ENCODE peak calls at places on chromosomes 11 and 22, in ten cellular contexts. One of them, this sample, is unnamed.

GRCh38 chr11:109885006-109885405 is 208.2 kb upstream of the ZC3H12C start:
- DNase-seq in adrenal gland: no peak
- DNase-seq in testis: no peak
- DNase-seq in A549: no peak
- DNase-seq in breast epithelium: no peak
- DNase-seq in prostate gland: no peak
- DNase-seq in IMR-90: no peak
- DNase-seq in spleen: no peak
- DNase-seq in lower leg skin: no peak
- DNase-seq in tibial nerve: no peak
- DNase-seq in this sample: no peak

GRCh38 chr11:129323896-129324522 is 51.6 kb upstream of the BARX2 start:
- DNase-seq in adrenal gland: peak; percentile 25
- DNase-seq in IMR-90: peak; percentile 28
- DNase-seq in testis: peak; percentile 22
- DNase-seq in lower leg skin: no peak
- DNase-seq in spleen: no peak
- DNase-seq in breast epithelium: no peak
- DNase-seq in A549: peak; percentile 14
- DNase-seq in prostate gland: no peak
- DNase-seq in tibial nerve: peak; percentile 17
- DNase-seq in this sample: no peak

GRCh38 chr22:27487600-27488450 is 313.7 kb downstream of the MN1 start:
- DNase-seq in IMR-90: peak; percentile 69
- DNase-seq in breast epithelium: no peak
- DNase-seq in spleen: no peak
- DNase-seq in testis: no peak
- DNase-seq in adrenal gland: no peak
- DNase-seq in prostate gland: no peak
- DNase-seq in lower leg skin: no peak
- DNase-seq in A549: no peak
- DNase-seq in tibial nerve: no peak
- DNase-seq in this sample: no peak

GRCh38 chr11:10267821-10268220 is 26.2 kb downstream of the SBF2 start:
- DNase-seq in spleen: no peak
- DNase-seq in testis: no peak
- DNase-seq in A549: no peak
- DNase-seq in breast epithelium: no peak
- DNase-seq in lower leg skin: no peak
- DNase-seq in adrenal gland: no peak
- DNase-seq in prostate gland: no peak
- DNase-seq in tibial nerve: no peak
- DNase-seq in IMR-90: no peak
- DNase-seq in this sample: no peak

GRCh38 chr22:33601062-33601461 is 319.2 kb downstream of the LARGE1 start:
- DNase-seq in prostate gland: no peak
- DNase-seq in lower leg skin: no peak
- DNase-seq in A549: no peak
- DNase-seq in spleen: no peak
- DNase-seq in adrenal gland: no peak
- DNase-seq in testis: no peak
- DNase-seq in IMR-90: no peak
- DNase-seq in tibial nerve: no peak
- DNase-seq in breast epithelium: no peak
- DNase-seq in this sample: no peak

GRCh38 chr22:48153726-48154125 is 1391.3 kb downstream of the TBC1D22A start:
- DNase-seq in lower leg skin: peak; percentile 84
- DNase-seq in tibial nerve: no peak
- DNase-seq in breast epithelium: no peak
- DNase-seq in testis: no peak
- DNase-seq in prostate gland: no peak
- DNase-seq in A549: no peak
- DNase-seq in adrenal gland: no peak
- DNase-seq in spleen: no peak
- DNase-seq in IMR-90: no peak
- DNase-seq in this sample: no peak

GRCh38 chr11:57773026-57773598 is 11.5 kb downstream of the CTNND1 start:
- DNase-seq in testis: no peak
- DNase-seq in tibial nerve: no peak
- DNase-seq in adrenal gland: no peak
- DNase-seq in lower leg skin: no peak
- DNase-seq in IMR-90: no peak
- DNase-seq in breast epithelium: no peak
- DNase-seq in spleen: no peak
- DNase-seq in prostate gland: no peak
- DNase-seq in A549: no peak
- DNase-seq in this sample: no peak

GRCh38 chr11:30585067-30585891 is 874 bp downstream of the MPPED2 start:
- DNase-seq in A549: peak; percentile 3
- DNase-seq in testis: peak; percentile 40
- DNase-seq in lower leg skin: peak; percentile 88
- DNase-seq in prostate gland: peak; percentile 51
- DNase-seq in tibial nerve: no peak
- DNase-seq in spleen: peak; percentile 64
- DNase-seq in IMR-90: no peak
- DNase-seq in adrenal gland: peak; percentile 57
- DNase-seq in breast epithelium: peak; percentile 54
- DNase-seq in this sample: no peak

GRCh38 chr11:45500457-45500856 is 165.0 kb downstream of the CHST1 start:
- DNase-seq in adrenal gland: no peak
- DNase-seq in tibial nerve: no peak
- DNase-seq in A549: no peak
- DNase-seq in lower leg skin: peak; percentile 25
- DNase-seq in breast epithelium: no peak
- DNase-seq in prostate gland: no peak
- DNase-seq in testis: no peak
- DNase-seq in spleen: peak; percentile 38
- DNase-seq in IMR-90: no peak
- DNase-seq in this sample: no peak

GRCh38 chr11:118887219-118887618 is 3.5 kb downstream of the CXCR5 start:
- DNase-seq in breast epithelium: no peak
- DNase-seq in lower leg skin: no peak
- DNase-seq in tibial nerve: no peak
- DNase-seq in prostate gland: no peak
- DNase-seq in A549: no peak
- DNase-seq in testis: no peak
- DNase-seq in spleen: no peak
- DNase-seq in IMR-90: no peak
- DNase-seq in adrenal gland: no peak
- DNase-seq in this sample: no peak

GRCh38 chr11:65172600-65172999 is 2.6 kb downstream of the SPDYC start:
- DNase-seq in tibial nerve: no peak
- DNase-seq in A549: no peak
- DNase-seq in adrenal gland: no peak
- DNase-seq in spleen: peak; percentile 41
- DNase-seq in IMR-90: no peak
- DNase-seq in testis: no peak
- DNase-seq in prostate gland: no peak
- DNase-seq in breast epithelium: no peak
- DNase-seq in lower leg skin: peak; percentile 70
- DNase-seq in this sample: no peak

GRCh38 chr11:65165847-65166317 is 4.2 kb upstream of the SPDYC start:
- DNase-seq in lower leg skin: no peak
- DNase-seq in IMR-90: no peak
- DNase-seq in testis: no peak
- DNase-seq in breast epithelium: no peak
- DNase-seq in adrenal gland: no peak
- DNase-seq in tibial nerve: no peak
- DNase-seq in A549: no peak
- DNase-seq in prostate gland: no peak
- DNase-seq in spleen: no peak
- DNase-seq in this sample: no peak

GRCh38 chr11:65166893-65167292 is 3.1 kb upstream of the SPDYC start:
- DNase-seq in lower leg skin: no peak
- DNase-seq in breast epithelium: no peak
- DNase-seq in adrenal gland: no peak
- DNase-seq in prostate gland: no peak
- DNase-seq in spleen: no peak
- DNase-seq in IMR-90: no peak
- DNase-seq in tibial nerve: no peak
- DNase-seq in A549: no peak
- DNase-seq in testis: no peak
- DNase-seq in this sample: no peak

GRCh38 chr11:65170058-65170534 is at the start of gene SPDYC:
- DNase-seq in tibial nerve: no peak
- DNase-seq in A549: no peak
- DNase-seq in testis: peak; percentile 72
- DNase-seq in prostate gland: no peak
- DNase-seq in adrenal gland: no peak
- DNase-seq in breast epithelium: no peak
- DNase-seq in IMR-90: no peak
- DNase-seq in spleen: peak; percentile 56
- DNase-seq in lower leg skin: no peak
- DNase-seq in this sample: no peak

GRCh38 chr11:65169164-65169641 is 830 bp upstream of the SPDYC start:
- DNase-seq in A549: no peak
- DNase-seq in breast epithelium: no peak
- DNase-seq in IMR-90: peak; percentile 55
- DNase-seq in spleen: peak; percentile 31
- DNase-seq in lower leg skin: no peak
- DNase-seq in tibial nerve: no peak
- DNase-seq in prostate gland: no peak
- DNase-seq in adrenal gland: no peak
- DNase-seq in testis: no peak
- DNase-seq in this sample: peak; percentile 24
- TF ChIP-seq POLR2A in A549: no peak
- TF ChIP-seq POLR2A in breast epithelium: no peak
- TF ChIP-seq POLR2A in IMR-90: no peak
- TF ChIP-seq POLR2A in spleen: no peak
- TF ChIP-seq POLR2A in lower leg skin: no peak
- TF ChIP-seq POLR2A in tibial nerve: no peak
- TF ChIP-seq POLR2A in prostate gland: no peak
- TF ChIP-seq POLR2A in adrenal gland: no peak
- TF ChIP-seq POLR2A in testis: no peak
- TF ChIP-seq POLR2A in this sample: no peak

GRCh38 chr22:46296257-46297150 is at the start of gene GTSE1:
- DNase-seq in breast epithelium: peak; percentile 97
- DNase-seq in prostate gland: peak; percentile 97
- DNase-seq in adrenal gland: peak; percentile 99
- DNase-seq in spleen: peak; percentile 100
- DNase-seq in IMR-90: peak; percentile 96
- DNase-seq in lower leg skin: peak; percentile 100
- DNase-seq in testis: peak; percentile 98
- DNase-seq in tibial nerve: peak; percentile 95
- DNase-seq in A549: peak; percentile 96
- DNase-seq in this sample: peak; percentile 94
- TF ChIP-seq POLR2A in breast epithelium: peak; percentile 34
- TF ChIP-seq POLR2A in prostate gland: peak; percentile 56
- TF ChIP-seq POLR2A in adrenal gland: peak; percentile 74
- TF ChIP-seq POLR2A in spleen: no peak
- TF ChIP-seq POLR2A in IMR-90: no peak
- TF ChIP-seq POLR2A in lower leg skin: no peak
- TF ChIP-seq POLR2A in testis: no peak
- TF ChIP-seq POLR2A in tibial nerve: peak; percentile 45
- TF ChIP-seq POLR2A in A549: peak; percentile 67
- TF ChIP-seq POLR2A in this sample: no peak

GRCh38 chr22:49258107-49259010 is 569.3 kb downstream of the BRD1 start:
- DNase-seq in breast epithelium: peak; percentile 41
- DNase-seq in IMR-90: no peak
- DNase-seq in A549: no peak
- DNase-seq in lower leg skin: peak; percentile 77
- DNase-seq in testis: no peak
- DNase-seq in prostate gland: no peak
- DNase-seq in adrenal gland: no peak
- DNase-seq in spleen: no peak
- DNase-seq in tibial nerve: no peak
- DNase-seq in this sample: no peak

GRCh38 chr22:49257551-49257951 is 570.1 kb downstream of the BRD1 start:
- DNase-seq in spleen: no peak
- DNase-seq in lower leg skin: peak; percentile 63
- DNase-seq in testis: no peak
- DNase-seq in tibial nerve: no peak
- DNase-seq in prostate gland: no peak
- DNase-seq in A549: no peak
- DNase-seq in breast epithelium: peak; percentile 10
- DNase-seq in IMR-90: no peak
- DNase-seq in adrenal gland: no peak
- DNase-seq in this sample: no peak

GRCh38 chr22:49255741-49256318 is 571.8 kb downstream of the BRD1 start:
- DNase-seq in IMR-90: no peak
- DNase-seq in adrenal gland: no peak
- DNase-seq in breast epithelium: peak; percentile 33
- DNase-seq in lower leg skin: peak; percentile 46
- DNase-seq in prostate gland: no peak
- DNase-seq in spleen: no peak
- DNase-seq in tibial nerve: no peak
- DNase-seq in A549: no peak
- DNase-seq in testis: no peak
- DNase-seq in this sample: no peak

GRCh38 chr22:49253656-49254055 is 574.0 kb downstream of the BRD1 start:
- DNase-seq in testis: no peak
- DNase-seq in breast epithelium: no peak
- DNase-seq in adrenal gland: no peak
- DNase-seq in lower leg skin: peak; percentile 46
- DNase-seq in A549: no peak
- DNase-seq in tibial nerve: no peak
- DNase-seq in spleen: no peak
- DNase-seq in prostate gland: no peak
- DNase-seq in IMR-90: no peak
- DNase-seq in this sample: no peak

GRCh38 chr22:49255154-49255553 is 572.5 kb downstream of the BRD1 start:
- DNase-seq in testis: no peak
- DNase-seq in adrenal gland: no peak
- DNase-seq in tibial nerve: no peak
- DNase-seq in breast epithelium: peak; percentile 25
- DNase-seq in lower leg skin: peak; percentile 72
- DNase-seq in prostate gland: no peak
- DNase-seq in spleen: no peak
- DNase-seq in A549: no peak
- DNase-seq in IMR-90: no peak
- DNase-seq in this sample: no peak
- TF ChIP-seq POLR2A in testis: no peak
- TF ChIP-seq POLR2A in adrenal gland: no peak
- TF ChIP-seq POLR2A in tibial nerve: no peak
- TF ChIP-seq POLR2A in breast epithelium: no peak
- TF ChIP-seq POLR2A in lower leg skin: no peak
- TF ChIP-seq POLR2A in prostate gland: no peak
- TF ChIP-seq POLR2A in spleen: no peak
- TF ChIP-seq POLR2A in A549: no peak
- TF ChIP-seq POLR2A in IMR-90: no peak
- TF ChIP-seq POLR2A in this sample: no peak

DNA sequence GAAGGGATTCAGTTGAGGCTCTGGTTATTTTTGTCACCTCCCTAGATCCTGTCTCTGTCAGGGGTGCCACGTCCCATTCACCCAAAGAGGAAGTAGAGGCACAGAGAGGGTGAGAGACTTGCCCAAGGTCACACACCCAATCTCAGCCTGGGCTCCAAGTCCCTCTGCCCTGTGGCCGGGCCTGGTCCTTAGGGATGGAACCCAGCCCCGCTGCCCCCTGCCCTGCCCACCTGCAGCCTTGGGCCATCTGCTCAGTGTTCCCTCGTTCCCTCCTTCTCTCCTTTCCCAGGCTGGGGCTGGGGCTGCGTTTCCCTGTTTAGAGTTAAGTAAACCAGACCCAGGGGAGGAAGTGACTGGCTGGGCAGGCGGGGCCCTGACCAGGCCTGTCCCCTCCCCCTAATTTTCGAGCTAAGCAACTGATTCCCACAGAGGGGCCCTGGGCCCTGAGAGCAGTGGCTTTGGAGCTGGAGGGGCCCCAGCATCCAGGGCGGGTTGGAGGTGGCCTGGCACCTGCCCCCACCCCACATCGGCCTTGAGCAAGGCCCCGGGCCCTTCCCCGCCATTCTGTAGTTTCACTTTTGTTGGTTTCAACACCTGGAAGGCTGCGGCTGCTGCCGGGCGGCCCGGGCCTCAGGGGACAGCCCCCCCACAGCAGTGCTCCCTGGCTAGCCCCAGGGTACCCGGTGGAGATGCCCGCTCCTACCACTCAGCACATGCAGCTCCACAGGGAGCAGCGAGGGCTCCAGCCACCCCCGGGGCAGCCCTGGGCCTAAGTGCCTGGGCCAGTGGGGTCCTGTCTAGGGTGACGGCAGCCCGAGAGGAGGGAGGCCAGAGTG is 1.5 kb downstream of the TCIRG1 start:
- DNase-seq in IMR-90: peak; percentile 73
- DNase-seq in prostate gland: peak; percentile 56
- DNase-seq in tibial nerve: peak; percentile 44
- DNase-seq in testis: peak; percentile 45
- DNase-seq in A549: peak; percentile 51
- DNase-seq in lower leg skin: no peak
- DNase-seq in spleen: peak; percentile 93
- DNase-seq in breast epithelium: no peak
- DNase-seq in adrenal gland: peak; percentile 76
- DNase-seq in this sample: peak; percentile 64
- TF ChIP-seq POLR2A in IMR-90: peak; percentile 50
- TF ChIP-seq POLR2A in prostate gland: peak; percentile 40
- TF ChIP-seq POLR2A in tibial nerve: peak; percentile 23
- TF ChIP-seq POLR2A in testis: no peak
- TF ChIP-seq POLR2A in A549: no peak
- TF ChIP-seq POLR2A in lower leg skin: no peak
- TF ChIP-seq POLR2A in spleen: no peak
- TF ChIP-seq POLR2A in breast epithelium: no peak
- TF ChIP-seq POLR2A in adrenal gland: peak; percentile 41
- TF ChIP-seq POLR2A in this sample: peak; percentile 47